ENCODE peak calls at places on chromosomes 4 and X, in seven cellular contexts. M is stomach, Z is foreskin fibroblast, C is HFF-Myc, X is HL-60, G is B cell, B is left lung. Y is an unnamed sample.

GRCh38 chr4:120084327-120084726 is 17.7 kb upstream of the MAD2L1 start:
- DNase-seq in M (no peak), Z (no peak), C (no peak), X (no peak), G (no peak), B (no peak), Y (no peak)

GRCh38 chr4:141133146-141134006 is at the start of gene RNF150:
- DNase-seq in M (peak), Z (peak), C (peak), X (peak), G (peak), B (peak), Y (peak)

GRCh38 chr4:5361968-5362367 is 310.7 kb downstream of the STK32B start:
- DNase-seq in M (no peak), Z (peak), C (no peak), X (no peak), G (no peak), B (no peak), Y (no peak)

GRCh38 chrX:68865300-68865699 is 36.5 kb downstream of the EFNB1 start:
- DNase-seq in M (no peak), Z (no peak), C (no peak), X (peak), G (no peak), B (no peak), Y (no peak)

GRCh38 chrX:84907324-84907946 is 96.2 kb upstream of the APOOL start:
- DNase-seq in M (no peak), Z (no peak), C (no peak), X (no peak), G (no peak), B (no peak), Y (no peak)

GRCh38 chrX:97668126-97668525 is 784.4 kb downstream of the RPA4 start:
- DNase-seq in M (no peak), Z (no peak), C (no peak), X (no peak), G (no peak), B (no peak), Y (no peak)

GRCh38 chrX:13223868-13224555 is 95.8 kb downstream of the ATXN3L start:
- DNase-seq in M (no peak), Z (peak), C (peak), X (no peak), G (no peak), B (no peak), Y (no peak)

GRCh38 chr4:158170691-158171455 is 2.0 kb downstream of the GASK1B start:
- DNase-seq in M (no peak), Z (peak), C (no peak), X (no peak), G (no peak), B (peak), Y (no peak)

GRCh38 chr4:20761382-20761781 is 61.1 kb downstream of the PACRGL start:
- DNase-seq in M (no peak), Z (no peak), C (no peak), X (no peak), G (no peak), B (no peak), Y (no peak)

GRCh38 chrX:65690057-65690855 is 22.8 kb downstream of the MSN start:
- DNase-seq in M (no peak), Z (peak), C (no peak), X (no peak), G (no peak), B (no peak), Y (no peak)

GRCh38 chr4:185991750-185992149 is 77.2 kb upstream of the TLR3 start:
- DNase-seq in M (no peak), Z (no peak), C (no peak), X (no peak), G (no peak), B (no peak), Y (no peak)

GRCh38 chrX:2931612-2932011 is 2.5 kb upstream of the ARSD start:
- DNase-seq in M (no peak), Z (no peak), C (no peak), X (no peak), G (no peak), B (no peak), Y (no peak)

GRCh38 chr4:2443061-2443730 is 24.4 kb downstream of the CFAP99 start:
- DNase-seq in M (no peak), Z (no peak), C (no peak), X (no peak), G (no peak), B (no peak), Y (no peak)

GRCh38 chr4:100746141-100746540 is 228.3 kb upstream of the EMCN start:
- DNase-seq in M (no peak), Z (no peak), C (no peak), X (no peak), G (no peak), B (no peak), Y (no peak)

GRCh38 chr4:52890401-52890791 is 28.3 kb downstream of the RASL11B start:
- DNase-seq in M (no peak), Z (no peak), C (no peak), X (no peak), G (no peak), B (no peak), Y (no peak)

GRCh38 chr4:80434238-80434637 is 98.7 kb downstream of the CFAP299 start:
- DNase-seq in M (no peak), Z (no peak), C (no peak), X (no peak), G (no peak), B (no peak), Y (no peak)

GRCh38 chr4:5780831-5781480 is 70.0 kb downstream of the EVC start:
- DNase-seq in M (no peak), Z (peak), C (peak), X (no peak), G (no peak), B (no peak), Y (no peak)

DNA sequence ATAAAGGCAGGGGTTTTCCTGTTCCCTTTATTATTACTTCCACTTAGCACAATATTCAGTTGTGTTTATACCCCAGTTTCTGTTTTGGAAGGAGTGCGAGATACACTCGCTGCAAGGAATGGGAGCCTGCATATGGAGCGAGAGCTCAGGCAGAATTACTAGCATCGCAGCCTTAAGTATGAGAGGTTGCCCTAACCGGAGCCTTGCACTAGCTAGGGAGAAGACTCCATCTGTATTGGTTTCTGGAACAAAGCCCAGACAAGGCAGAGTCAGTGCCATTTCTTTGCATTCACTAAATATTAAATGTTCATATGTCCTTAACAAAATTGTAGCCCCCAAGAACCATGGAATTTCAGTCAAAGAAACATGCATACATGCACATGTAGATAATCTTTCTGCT is 6.2 kb upstream of the DCTD start:
- DNase-seq in M (no peak), Z (no peak), C (no peak), X (no peak), G (no peak), B (no peak), Y (no peak)
- TF ChIP-seq CTCF in M (no peak), Z (no peak), C (no peak), X (no peak), G (no peak), B (no peak), Y (no peak)

GRCh38 chrX:48945517-48946348 is 11.7 kb downstream of the OTUD5 start:
- DNase-seq in M (peak), Z (peak), C (no peak), X (no peak), G (peak), B (peak), Y (no peak)
- TF ChIP-seq CTCF in M (peak), Z (peak), C (peak), X (peak), G (peak), B (peak), Y (peak)

DNA sequence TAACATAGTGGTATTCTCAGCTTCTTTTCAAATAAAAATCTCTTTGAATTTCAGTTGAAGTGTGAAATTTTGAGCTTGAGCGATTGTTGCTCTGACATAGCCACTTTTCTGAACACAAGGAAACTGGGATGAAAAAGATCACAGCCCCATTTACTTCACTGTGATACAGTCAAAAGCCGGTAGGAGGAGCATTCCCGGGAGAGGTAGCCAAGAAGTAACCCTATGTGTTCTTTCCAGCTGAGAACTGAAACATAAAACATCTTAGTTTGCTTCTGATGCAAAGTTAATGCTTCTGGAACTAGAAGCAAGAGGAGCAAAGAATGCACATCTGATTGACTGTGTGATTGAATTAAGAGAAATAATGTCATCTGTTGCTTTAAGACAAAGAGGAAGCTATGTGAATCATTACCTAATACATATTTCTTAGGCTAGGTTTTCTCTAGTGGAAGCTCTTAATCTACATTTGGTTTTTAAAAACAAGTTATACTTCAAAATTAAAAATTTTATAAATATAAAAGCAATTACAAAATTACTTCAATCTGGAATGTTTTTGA is 88.4 kb upstream of the UNC5C start:
- DNase-seq in M (no peak), Z (no peak), C (no peak), X (no peak), G (no peak), B (no peak), Y (no peak)
- TF ChIP-seq CTCF in M (no peak), Z (no peak), C (no peak), X (no peak), G (no peak), B (no peak), Y (peak)

GRCh38 chrX:37887347-37887746 is 40.0 kb upstream of the DYNLT3 start:
- DNase-seq in M (no peak), Z (no peak), C (no peak), X (no peak), G (no peak), B (no peak), Y (no peak)
- TF ChIP-seq CTCF in M (no peak), Z (no peak), C (no peak), X (no peak), G (no peak), B (no peak), Y (no peak)

GRCh38 chr4:168629561-168629960 is 132.7 kb downstream of the PALLD start:
- DNase-seq in M (no peak), Z (no peak), C (no peak), X (no peak), G (no peak), B (no peak), Y (no peak)
- TF ChIP-seq CTCF in M (no peak), Z (no peak), C (no peak), X (no peak), G (no peak), B (no peak), Y (no peak)

GRCh38 chrX:136812286-136812685 is 31.6 kb upstream of the ARHGEF6 start:
- DNase-seq in M (no peak), Z (no peak), C (no peak), X (no peak), G (no peak), B (no peak), Y (no peak)
- TF ChIP-seq CTCF in M (no peak), Z (no peak), C (no peak), X (no peak), G (no peak), B (no peak), Y (no peak)

GRCh38 chr4:55411621-55412020 is 15.9 kb downstream of the TMEM165 start:
- DNase-seq in M (no peak), Z (no peak), C (no peak), X (no peak), G (no peak), B (no peak), Y (no peak)

GRCh38 chr4:55410431-55410830 is 14.7 kb downstream of the TMEM165 start:
- DNase-seq in M (no peak), Z (no peak), C (no peak), X (no peak), G (no peak), B (no peak), Y (no peak)

GRCh38 chr4:55407119-55407518 is 11.4 kb downstream of the TMEM165 start:
- DNase-seq in M (no peak), Z (no peak), C (no peak), X (no peak), G (no peak), B (no peak), Y (no peak)

GRCh38 chr4:55407764-55408163 is 12.0 kb downstream of the TMEM165 start:
- DNase-seq in M (no peak), Z (no peak), C (no peak), X (no peak), G (no peak), B (no peak), Y (no peak)

DNA sequence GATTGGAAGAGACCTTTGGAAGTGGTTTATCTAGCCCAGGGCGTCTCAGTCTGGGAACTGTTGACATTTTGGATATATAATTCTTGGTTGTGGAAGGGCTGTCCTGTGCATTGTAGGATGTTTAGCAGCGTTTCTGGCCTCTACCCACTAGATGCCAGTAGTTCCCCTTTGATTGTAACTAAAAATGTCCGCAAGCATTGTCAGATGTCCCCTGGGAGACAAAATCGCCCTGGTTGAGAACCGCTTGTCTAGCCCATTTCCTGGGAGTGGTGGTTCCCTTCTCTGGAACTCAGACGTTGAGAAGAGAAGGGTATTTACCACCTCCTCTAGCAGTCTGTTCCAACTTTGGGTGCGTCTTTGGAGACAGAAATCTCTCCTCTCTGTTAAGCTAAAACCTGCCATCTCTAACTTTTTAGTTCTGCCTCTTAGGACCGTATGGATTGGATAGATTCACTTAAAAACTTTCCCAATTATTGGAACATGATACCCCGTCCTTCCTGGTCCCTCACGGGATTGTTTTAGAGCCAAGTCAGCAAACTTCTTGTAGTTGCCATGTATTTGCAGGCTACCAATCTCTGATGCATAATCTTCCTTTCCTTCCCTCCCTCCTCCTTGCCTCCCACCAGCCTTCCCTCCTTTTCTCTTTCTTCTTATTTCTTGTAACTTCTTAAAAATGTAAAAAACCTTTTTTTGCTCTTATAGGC is 13.9 kb downstream of the TMEM165 start:
- DNase-seq in M (no peak), Z (no peak), C (no peak), X (no peak), G (peak), B (no peak), Y (no peak)
- TF ChIP-seq CTCF in M (no peak), Z (peak), C (peak), X (no peak), G (peak), B (no peak), Y (peak)

DNA sequence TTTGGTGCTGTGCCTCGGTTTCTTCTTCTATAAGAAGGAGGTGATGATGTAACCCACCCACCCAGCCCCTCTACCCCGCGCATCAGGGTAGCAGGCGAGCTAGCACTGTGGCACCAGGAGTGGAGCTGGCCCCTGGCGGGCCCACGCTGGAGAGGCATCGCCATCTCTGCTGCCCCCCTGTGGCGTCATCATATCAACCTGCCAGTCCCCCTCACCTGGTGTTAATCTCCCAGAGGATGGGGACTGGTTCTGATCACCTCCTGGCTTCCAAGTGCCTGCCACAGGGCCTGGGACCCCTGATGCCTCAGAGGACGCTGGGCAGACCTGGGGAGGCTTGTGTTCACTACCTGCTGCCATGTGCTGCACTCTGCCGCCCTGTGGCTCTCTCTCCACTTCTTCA is 6.3 kb upstream of the SORCS2 start:
- DNase-seq in M (no peak), Z (no peak), C (no peak), X (no peak), G (no peak), B (peak), Y (no peak)
- TF ChIP-seq CTCF in M (no peak), Z (peak), C (peak), X (peak), G (no peak), B (no peak), Y (peak)

DNA sequence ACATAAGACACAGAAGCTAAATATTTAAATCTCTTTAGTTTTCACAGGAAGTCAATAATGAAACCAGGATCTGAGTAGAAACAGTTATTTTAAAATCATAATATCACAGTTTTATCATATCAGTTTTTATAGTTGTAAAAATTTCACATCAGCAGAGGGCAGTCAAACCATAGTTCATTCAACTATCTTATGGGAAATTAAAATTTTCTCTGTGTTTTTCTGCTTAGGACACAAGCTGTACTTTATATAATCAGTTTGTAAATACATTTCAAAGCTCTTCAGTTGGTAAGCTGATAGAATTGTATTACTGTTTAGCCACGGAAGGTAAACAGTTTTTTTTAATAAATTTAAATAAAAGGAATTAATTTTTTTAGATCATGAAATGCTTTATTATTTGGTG is 204.8 kb upstream of the NUDT6 start:
- DNase-seq in M (no peak), Z (no peak), C (no peak), X (no peak), G (no peak), B (no peak), Y (no peak)
- TF ChIP-seq CTCF in M (peak), Z (no peak), C (no peak), X (no peak), G (no peak), B (peak), Y (peak)

GRCh38 chrX:149867488-149867887 is 13.5 kb upstream of the MAGEA8 start:
- DNase-seq in M (no peak), Z (no peak), C (no peak), X (no peak), G (no peak), B (no peak), Y (no peak)
- TF ChIP-seq CTCF in M (no peak), Z (no peak), C (no peak), X (no peak), G (no peak), B (no peak), Y (no peak)